ENCODE peak calls at places on chromosomes 11 and 22, in four cellular contexts. S is neural progenitor cell, F is stomach, O is tibial artery. Z is an unnamed sample.

GRCh38 chr22:47190957-47191323 is 428.5 kb downstream of the TBC1D22A start:
- DNase-seq in O (peak; percentile 13), S (no peak), F (peak; percentile 11), Z (no peak)

GRCh38 chr11:12914401-12914912 is 94.7 kb upstream of the RASSF10 start:
- DNase-seq in F (no peak), S (peak; percentile 89), O (peak; percentile 27), Z (peak; percentile 72)

GRCh38 chr11:62402226-62402625 is 16.6 kb upstream of the SCGB1A1 start:
- DNase-seq in O (peak; percentile 78), S (no peak), F (peak; percentile 29), Z (peak; percentile 87)

GRCh38 chr22:43319661-43320486 is 23.3 kb downstream of the SCUBE1 start:
- DNase-seq in F (no peak), S (no peak), O (no peak), Z (no peak)

GRCh38 chr11:36356201-36356600 is 60.1 kb downstream of the PRR5L start:
- DNase-seq in O (peak; percentile 35), S (no peak), F (no peak), Z (no peak)

GRCh38 chr11:8759634-8760033 is 77.0 kb downstream of the RPL27A start:
- DNase-seq in F (peak; percentile 57), O (no peak), S (no peak), Z (no peak)

GRCh38 chr22:39183991-39184585 is 31.6 kb upstream of the CBX7 start:
- DNase-seq in S (no peak), O (no peak), F (no peak), Z (peak; percentile 69)

GRCh38 chr11:61996933-61997332 is 29.5 kb upstream of the FTH1 start:
- DNase-seq in F (no peak), O (no peak), S (peak; percentile 85), Z (peak; percentile 24)

GRCh38 chr11:123033895-123034294 is 28.0 kb downstream of the HSPA8 start:
- DNase-seq in F (no peak), O (no peak), S (peak; percentile 23), Z (no peak)

GRCh38 chr22:37924386-37925065 is 18.4 kb downstream of the MICALL1 start:
- DNase-seq in F (peak; percentile 78), S (no peak), O (no peak), Z (no peak)

GRCh38 chr22:49369726-49370717 is 457.7 kb downstream of the BRD1 start:
- DNase-seq in O (no peak), S (no peak), F (peak; percentile 15), Z (peak; percentile 59)

GRCh38 chr11:37286890-37287289 is 688.9 kb upstream of the RAG2 start:
- DNase-seq in S (no peak), O (no peak), F (no peak), Z (no peak)

GRCh38 chr22:26553056-26553752 is 36.7 kb downstream of the TPST2 start:
- DNase-seq in O (no peak), F (no peak), S (no peak), Z (no peak)

GRCh38 chr22:30881361-30882180 is 87.0 kb downstream of the MORC2 start:
- DNase-seq in O (no peak), S (peak; percentile 88), F (peak; percentile 54), Z (peak; percentile 39)

GRCh38 chr22:39132871-39133524 is 19.5 kb downstream of the CBX7 start:
- DNase-seq in O (no peak), F (no peak), S (no peak), Z (peak; percentile 59)

GRCh38 chr11:118406599-118407166 is 5.3 kb downstream of the ATP5MG start:
- DNase-seq in F (no peak), S (no peak), O (no peak), Z (no peak)

GRCh38 chr11:117334896-117335295 is 7.2 kb downstream of the CEP164 start:
- DNase-seq in O (no peak), F (no peak), S (no peak), Z (no peak)

GRCh38 chr22:41772645-41773044 is 27.8 kb upstream of the CCDC134 start:
- DNase-seq in O (no peak), S (no peak), F (no peak), Z (no peak)

GRCh38 chr22:20111689-20112622 is 3.9 kb upstream of the RANBP1 start:
- DNase-seq in S (no peak), F (no peak), O (no peak), Z (peak; percentile 57)

GRCh38 chr11:57453543-57454177 is 6.7 kb upstream of the RTN4RL2 start:
- DNase-seq in F (no peak), S (no peak), O (no peak), Z (no peak)

GRCh38 chr11:2525941-2526807 is 81.4 kb downstream of the KCNQ1 start:
- DNase-seq in S (no peak), O (peak; percentile 17), F (peak; percentile 63), Z (peak; percentile 35)

GRCh38 chr11:79857404-79857803 is 416.6 kb upstream of the TENM4 start:
- DNase-seq in O (no peak), S (no peak), F (no peak), Z (no peak)

GRCh38 chr22:41022470-41023298 is 69.7 kb upstream of the EP300 start:
- DNase-seq in O (peak; percentile 91), F (peak; percentile 94), S (peak; percentile 91), Z (peak; percentile 94)

GRCh38 chr11:62922653-62923371 is 1.6 kb upstream of the CHRM1 start:
- DNase-seq in S (peak; percentile 40), O (no peak), F (no peak), Z (no peak)

GRCh38 chr11:63564056-63564784 is 1.0 kb upstream of the PLAAT2 start:
- DNase-seq in O (no peak), S (no peak), F (peak; percentile 48), Z (no peak)

GRCh38 chr11:19846654-19847330 is 134.2 kb downstream of the NAV2 start:
- DNase-seq in S (no peak), O (no peak), F (no peak), Z (no peak)

GRCh38 chr22:45602004-45602733 is 69.5 kb upstream of the ATXN10 start:
- DNase-seq in S (no peak), F (no peak), O (no peak), Z (no peak)

GRCh38 chr11:106482920-106483761 is 405.7 kb downstream of the AASDHPPT start:
- DNase-seq in F (no peak), O (no peak), S (peak; percentile 37), Z (no peak)

GRCh38 chr11:68659158-68659921 is 25.0 kb upstream of the GAL start:
- DNase-seq in O (peak; percentile 77), F (no peak), S (no peak), Z (peak; percentile 68)
- H3K27ac ChIP-seq in O (no peak overlapping the region), F (no peak overlapping the region), S (no peak overlapping the region), Z (no peak overlapping the region)

GRCh38 chr11:112658521-112658920 is 302.7 kb upstream of the NCAM1 start:
- DNase-seq in O (no peak), S (no peak), F (no peak), Z (no peak)
- H3K27ac ChIP-seq in O (no peak overlapping the region), S (no peak overlapping the region), F (no peak overlapping the region), Z (no peak overlapping the region)

GRCh38 chr11:102268985-102269470 is 48.3 kb upstream of the BIRC3 start:
- DNase-seq in S (no peak), F (no peak), O (no peak), Z (no peak)
- H3K27ac ChIP-seq in S (no peak overlapping the region), F (peak overlapping the region; percentile 33), O (peak overlapping the region; percentile 33), Z (no peak overlapping the region)

GRCh38 chr11:30133308-30133707 is 97.5 kb upstream of the FSHB start:
- DNase-seq in O (no peak), S (no peak), F (no peak), Z (no peak)

GRCh38 chr11:30131535-30131934 is 99.3 kb upstream of the FSHB start:
- DNase-seq in F (no peak), S (no peak), O (no peak), Z (no peak)

GRCh38 chr11:30125461-30125860 is 105.4 kb upstream of the FSHB start:
- DNase-seq in F (no peak), O (no peak), S (no peak), Z (no peak)

DNA sequence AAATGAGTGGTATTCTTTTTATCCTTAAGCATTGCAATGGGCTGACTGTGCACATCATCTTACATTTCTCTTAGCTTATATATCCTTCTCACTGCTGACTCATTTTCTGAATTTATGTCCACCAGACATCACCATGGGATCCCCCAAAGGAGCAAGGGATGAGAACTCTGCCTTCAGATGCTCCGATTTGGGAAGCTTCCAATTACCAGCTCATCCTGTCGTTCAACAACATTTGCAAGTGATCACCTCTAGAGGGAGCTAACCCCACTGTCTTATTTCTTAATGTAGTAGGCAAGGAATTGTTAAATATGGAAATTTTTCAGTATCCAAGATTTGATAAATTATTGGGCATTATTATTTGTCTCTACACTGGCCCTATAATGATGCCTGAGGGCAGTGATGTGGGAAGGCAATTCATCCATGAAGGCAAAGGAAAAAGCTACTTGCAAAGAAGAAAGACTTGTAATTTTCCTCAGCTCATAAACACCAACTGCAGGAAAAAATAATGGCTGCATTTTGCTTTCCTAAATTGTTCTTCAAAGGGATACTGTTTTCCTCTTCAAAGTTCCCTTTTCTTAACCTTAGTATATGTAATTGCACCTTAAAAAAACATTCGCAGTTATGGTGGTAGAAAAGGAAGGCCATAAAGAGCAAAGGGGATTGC is 102.4 kb upstream of the FSHB start:
- DNase-seq in O (no peak), S (peak; percentile 45), F (no peak), Z (no peak)
- H3K27ac ChIP-seq in O (no peak overlapping the region), S (no peak overlapping the region), F (no peak overlapping the region), Z (no peak overlapping the region)

GRCh38 chr11:83026229-83026628 is 45.5 kb downstream of the RAB30 start:
- DNase-seq in F (no peak), S (no peak), O (no peak), Z (no peak)

GRCh38 chr11:83025267-83025704 is 46.4 kb downstream of the RAB30 start:
- DNase-seq in F (no peak), O (no peak), S (no peak), Z (no peak)

GRCh38 chr11:83021780-83022125 is 49.9 kb downstream of the RAB30 start:
- DNase-seq in S (no peak), O (no peak), F (no peak), Z (no peak)

GRCh38 chr11:83023410-83023809 is 48.3 kb downstream of the RAB30 start:
- DNase-seq in O (no peak), F (no peak), S (no peak), Z (no peak)

GRCh38 chr11:83024270-83024854 is 47.3 kb downstream of the RAB30 start:
- DNase-seq in O (no peak), S (no peak), F (no peak), Z (no peak)
- H3K27ac ChIP-seq in O (no peak overlapping the region), S (no peak overlapping the region), F (no peak overlapping the region), Z (no peak overlapping the region)

Z was measured in aorta.